ENCODE peak calls at places on chromosomes 4 and X, in eight cellular contexts. One of them, this sample, is unnamed.

GRCh38 chr4:186596850-186597390 is 41.6 kb upstream of the MTNR1A start:
- DNase-seq in thoracic aorta: no peak
- DNase-seq in lower lobe of right lung: no peak
- DNase-seq in upper lobe of right lung: no peak
- DNase-seq in MM.1S: no peak
- DNase-seq in fibroblast of lung: no peak
- DNase-seq in keratinocyte: no peak
- DNase-seq in heart right ventricle: no peak
- DNase-seq in this sample: no peak

GRCh38 chr4:65416875-65417274 is 253.4 kb downstream of the EPHA5 start:
- DNase-seq in fibroblast of lung: no peak
- DNase-seq in keratinocyte: no peak
- DNase-seq in heart right ventricle: peak; percentile 31
- DNase-seq in lower lobe of right lung: no peak
- DNase-seq in MM.1S: no peak
- DNase-seq in upper lobe of right lung: no peak
- DNase-seq in thoracic aorta: no peak
- DNase-seq in this sample: peak; percentile 50

GRCh38 chrX:62931625-62932024 is 419.5 kb downstream of the SPIN4 start:
- DNase-seq in heart right ventricle: no peak
- DNase-seq in thoracic aorta: no peak
- DNase-seq in fibroblast of lung: no peak
- DNase-seq in MM.1S: no peak
- DNase-seq in upper lobe of right lung: no peak
- DNase-seq in lower lobe of right lung: no peak
- DNase-seq in keratinocyte: no peak
- DNase-seq in this sample: no peak

GRCh38 chrX:138034136-138034535 is 468.2 kb downstream of the ZIC3 start:
- DNase-seq in MM.1S: no peak
- DNase-seq in heart right ventricle: no peak
- DNase-seq in fibroblast of lung: no peak
- DNase-seq in thoracic aorta: no peak
- DNase-seq in upper lobe of right lung: no peak
- DNase-seq in keratinocyte: no peak
- DNase-seq in lower lobe of right lung: no peak
- DNase-seq in this sample: no peak

GRCh38 chrX:148380614-148381561 is 119.5 kb upstream of the AFF2 start:
- DNase-seq in fibroblast of lung: no peak
- DNase-seq in lower lobe of right lung: no peak
- DNase-seq in upper lobe of right lung: no peak
- DNase-seq in thoracic aorta: no peak
- DNase-seq in MM.1S: peak; percentile 94
- DNase-seq in heart right ventricle: no peak
- DNase-seq in keratinocyte: no peak
- DNase-seq in this sample: no peak

GRCh38 chr4:148376151-148376550 is 66.1 kb downstream of the NR3C2 start:
- DNase-seq in upper lobe of right lung: no peak
- DNase-seq in lower lobe of right lung: no peak
- DNase-seq in fibroblast of lung: peak; percentile 66
- DNase-seq in keratinocyte: no peak
- DNase-seq in thoracic aorta: no peak
- DNase-seq in MM.1S: peak; percentile 73
- DNase-seq in heart right ventricle: no peak
- DNase-seq in this sample: peak; percentile 84

GRCh38 chr4:14143892-14144291 is 516.4 kb upstream of the BOD1L1 start:
- DNase-seq in fibroblast of lung: no peak
- DNase-seq in MM.1S: peak; percentile 31
- DNase-seq in thoracic aorta: no peak
- DNase-seq in upper lobe of right lung: no peak
- DNase-seq in lower lobe of right lung: no peak
- DNase-seq in heart right ventricle: no peak
- DNase-seq in keratinocyte: no peak
- DNase-seq in this sample: no peak

GRCh38 chr4:80913381-80913780 is 117.1 kb upstream of the BMP3 start:
- DNase-seq in heart right ventricle: no peak
- DNase-seq in upper lobe of right lung: no peak
- DNase-seq in fibroblast of lung: no peak
- DNase-seq in MM.1S: no peak
- DNase-seq in thoracic aorta: no peak
- DNase-seq in keratinocyte: no peak
- DNase-seq in lower lobe of right lung: no peak
- DNase-seq in this sample: no peak

GRCh38 chr4:139453041-139453370 is 915 bp upstream of the RAB33B start:
- DNase-seq in thoracic aorta: no peak
- DNase-seq in heart right ventricle: no peak
- DNase-seq in MM.1S: peak; percentile 92
- DNase-seq in lower lobe of right lung: no peak
- DNase-seq in upper lobe of right lung: no peak
- DNase-seq in fibroblast of lung: no peak
- DNase-seq in keratinocyte: no peak
- DNase-seq in this sample: no peak

DNA sequence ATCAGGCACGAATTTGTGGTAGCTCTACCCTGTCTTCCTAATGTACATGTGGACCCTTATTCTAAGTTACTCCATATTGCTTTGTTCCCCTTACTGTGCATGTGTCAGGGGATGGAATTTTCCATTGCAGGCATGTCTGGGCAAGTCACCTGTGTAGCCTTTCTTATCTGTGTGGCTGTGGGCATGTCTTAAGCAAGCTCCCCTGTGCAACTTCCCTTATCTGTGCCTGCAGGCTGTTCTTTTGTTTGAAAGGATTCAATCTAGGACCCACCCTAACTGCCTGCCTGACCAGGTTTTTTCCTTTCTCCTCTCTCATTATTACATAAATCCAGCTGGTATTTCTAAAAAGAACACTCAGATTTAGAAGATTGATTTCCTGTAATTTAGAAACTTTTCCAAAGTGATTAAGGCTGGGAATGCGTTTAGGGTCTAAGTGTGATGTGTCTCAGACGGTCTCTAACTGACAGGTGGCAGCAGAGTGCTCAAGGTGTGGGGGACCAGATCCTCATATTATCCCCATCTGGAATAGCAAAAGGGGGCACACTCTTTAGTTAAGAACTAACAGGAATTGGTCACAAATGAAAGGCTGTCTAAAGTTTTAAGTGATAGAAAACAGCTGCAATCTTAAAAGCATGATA is 198.9 kb upstream of the PPP1R2C start:
- DNase-seq in heart right ventricle: no peak
- DNase-seq in keratinocyte: peak; percentile 63
- DNase-seq in lower lobe of right lung: no peak
- DNase-seq in fibroblast of lung: no peak
- DNase-seq in MM.1S: no peak
- DNase-seq in thoracic aorta: no peak
- DNase-seq in upper lobe of right lung: no peak
- DNase-seq in this sample: no peak
- TF ChIP-seq CTCF in heart right ventricle: no peak
- TF ChIP-seq CTCF in keratinocyte: peak; percentile 10
- TF ChIP-seq CTCF in lower lobe of right lung: no peak
- TF ChIP-seq CTCF in fibroblast of lung: no peak
- TF ChIP-seq CTCF in MM.1S: no peak
- TF ChIP-seq CTCF in thoracic aorta: no peak
- TF ChIP-seq CTCF in upper lobe of right lung: no peak
- TF ChIP-seq CTCF in this sample: no peak

GRCh38 chr4:10285028-10285427 is 168.4 kb upstream of the WDR1 start:
- DNase-seq in heart right ventricle: no peak
- DNase-seq in fibroblast of lung: no peak
- DNase-seq in upper lobe of right lung: no peak
- DNase-seq in lower lobe of right lung: no peak
- DNase-seq in thoracic aorta: no peak
- DNase-seq in MM.1S: no peak
- DNase-seq in keratinocyte: peak; percentile 88
- DNase-seq in this sample: no peak
- H3K4me1 ChIP-seq in heart right ventricle: no peaks in the 10 kb centered on the region
- H3K4me1 ChIP-seq in fibroblast of lung: no peaks in the 10 kb centered on the region
- H3K4me1 ChIP-seq in upper lobe of right lung: no peaks in the 10 kb centered on the region
- H3K4me1 ChIP-seq in lower lobe of right lung: no peaks in the 10 kb centered on the region
- H3K4me1 ChIP-seq in thoracic aorta: peaks cover 5% of the 10 kb centered on the region
- H3K4me1 ChIP-seq in MM.1S: no peaks in the 10 kb centered on the region
- H3K4me1 ChIP-seq in keratinocyte: peaks cover 67% of the 10 kb centered on the region
- H3K4me1 ChIP-seq in this sample: no peaks in the 10 kb centered on the region

GRCh38 chr4:25032126-25032525 is 1.4 kb upstream of the LGI2 start:
- DNase-seq in thoracic aorta: no peak
- DNase-seq in upper lobe of right lung: no peak
- DNase-seq in fibroblast of lung: no peak
- DNase-seq in MM.1S: no peak
- DNase-seq in lower lobe of right lung: no peak
- DNase-seq in heart right ventricle: no peak
- DNase-seq in keratinocyte: no peak
- DNase-seq in this sample: no peak
- TF ChIP-seq CTCF in thoracic aorta: no peak
- TF ChIP-seq CTCF in upper lobe of right lung: no peak
- TF ChIP-seq CTCF in fibroblast of lung: no peak
- TF ChIP-seq CTCF in MM.1S: no peak
- TF ChIP-seq CTCF in lower lobe of right lung: no peak
- TF ChIP-seq CTCF in heart right ventricle: no peak
- TF ChIP-seq CTCF in keratinocyte: no peak
- TF ChIP-seq CTCF in this sample: no peak

GRCh38 chr4:11069581-11069980 is 359.1 kb downstream of the HS3ST1 start:
- DNase-seq in heart right ventricle: no peak
- DNase-seq in fibroblast of lung: no peak
- DNase-seq in MM.1S: no peak
- DNase-seq in thoracic aorta: no peak
- DNase-seq in upper lobe of right lung: no peak
- DNase-seq in keratinocyte: no peak
- DNase-seq in lower lobe of right lung: no peak
- DNase-seq in this sample: no peak

GRCh38 chr4:11072426-11072825 is 356.3 kb downstream of the HS3ST1 start:
- DNase-seq in upper lobe of right lung: no peak
- DNase-seq in heart right ventricle: no peak
- DNase-seq in keratinocyte: no peak
- DNase-seq in MM.1S: peak; percentile 80
- DNase-seq in lower lobe of right lung: no peak
- DNase-seq in thoracic aorta: no peak
- DNase-seq in fibroblast of lung: no peak
- DNase-seq in this sample: no peak

GRCh38 chr4:11073621-11074051 is 355.1 kb downstream of the HS3ST1 start:
- DNase-seq in MM.1S: no peak
- DNase-seq in keratinocyte: no peak
- DNase-seq in heart right ventricle: peak; percentile 43
- DNase-seq in thoracic aorta: peak; percentile 43
- DNase-seq in lower lobe of right lung: no peak
- DNase-seq in fibroblast of lung: peak; percentile 55
- DNase-seq in upper lobe of right lung: no peak
- DNase-seq in this sample: no peak

GRCh38 chr4:11072999-11073398 is 355.7 kb downstream of the HS3ST1 start:
- DNase-seq in keratinocyte: no peak
- DNase-seq in fibroblast of lung: no peak
- DNase-seq in heart right ventricle: no peak
- DNase-seq in thoracic aorta: no peak
- DNase-seq in upper lobe of right lung: no peak
- DNase-seq in lower lobe of right lung: no peak
- DNase-seq in MM.1S: no peak
- DNase-seq in this sample: no peak

DNA sequence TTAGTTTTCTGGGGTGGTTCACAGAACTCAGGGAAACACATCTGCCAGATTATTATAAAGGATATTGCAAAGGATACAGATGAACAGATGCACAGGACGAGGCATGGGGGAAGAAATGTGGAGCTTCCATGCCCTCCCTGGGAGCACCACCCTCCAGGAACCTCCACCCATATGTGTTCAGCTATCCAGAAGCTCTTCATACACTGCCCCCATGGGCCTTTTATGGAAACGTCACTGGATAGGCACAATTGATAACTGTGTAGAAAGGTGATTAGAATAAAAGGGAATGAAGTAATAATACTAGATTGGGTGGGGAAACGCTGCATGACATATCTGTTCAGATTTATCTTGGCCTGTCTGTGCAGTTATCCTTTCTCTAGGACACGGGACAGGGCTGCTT is 357.9 kb downstream of the HS3ST1 start:
- DNase-seq in upper lobe of right lung: no peak
- DNase-seq in thoracic aorta: no peak
- DNase-seq in MM.1S: no peak
- DNase-seq in fibroblast of lung: no peak
- DNase-seq in keratinocyte: no peak
- DNase-seq in lower lobe of right lung: no peak
- DNase-seq in heart right ventricle: no peak
- DNase-seq in this sample: no peak
- H3K4me1 ChIP-seq in upper lobe of right lung: no peaks in the 10 kb centered on the region
- H3K4me1 ChIP-seq in thoracic aorta: no peaks in the 10 kb centered on the region
- H3K4me1 ChIP-seq in MM.1S: peaks cover 30% of the 10 kb centered on the region
- H3K4me1 ChIP-seq in fibroblast of lung: no peaks in the 10 kb centered on the region
- H3K4me1 ChIP-seq in keratinocyte: no peaks in the 10 kb centered on the region
- H3K4me1 ChIP-seq in lower lobe of right lung: no peaks in the 10 kb centered on the region
- H3K4me1 ChIP-seq in heart right ventricle: peaks cover 6% of the 10 kb centered on the region
- H3K4me1 ChIP-seq in this sample: no peaks in the 10 kb centered on the region

GRCh38 chrX:40411350-40412111 is 169.2 kb upstream of the ATP6AP2 start:
- DNase-seq in MM.1S: no peak
- DNase-seq in thoracic aorta: no peak
- DNase-seq in heart right ventricle: no peak
- DNase-seq in fibroblast of lung: no peak
- DNase-seq in keratinocyte: no peak
- DNase-seq in upper lobe of right lung: no peak
- DNase-seq in lower lobe of right lung: no peak
- DNase-seq in this sample: no peak
- TF ChIP-seq CTCF in MM.1S: no peak
- TF ChIP-seq CTCF in thoracic aorta: no peak
- TF ChIP-seq CTCF in heart right ventricle: no peak
- TF ChIP-seq CTCF in fibroblast of lung: no peak
- TF ChIP-seq CTCF in keratinocyte: no peak
- TF ChIP-seq CTCF in upper lobe of right lung: no peak
- TF ChIP-seq CTCF in lower lobe of right lung: no peak
- TF ChIP-seq CTCF in this sample: no peak

GRCh38 chr4:41428941-41429669 is 108.9 kb upstream of the LIMCH1 start:
- DNase-seq in fibroblast of lung: no peak
- DNase-seq in MM.1S: no peak
- DNase-seq in keratinocyte: no peak
- DNase-seq in heart right ventricle: no peak
- DNase-seq in thoracic aorta: no peak
- DNase-seq in upper lobe of right lung: no peak
- DNase-seq in lower lobe of right lung: no peak
- DNase-seq in this sample: no peak
- H3K4me1 ChIP-seq in fibroblast of lung: no peaks in the 10 kb centered on the region
- H3K4me1 ChIP-seq in MM.1S: no peaks in the 10 kb centered on the region
- H3K4me1 ChIP-seq in keratinocyte: no peaks in the 10 kb centered on the region
- H3K4me1 ChIP-seq in heart right ventricle: peaks cover 50% of the 10 kb centered on the region
- H3K4me1 ChIP-seq in thoracic aorta: peaks cover 49% of the 10 kb centered on the region
- H3K4me1 ChIP-seq in upper lobe of right lung: peaks cover 78% of the 10 kb centered on the region
- H3K4me1 ChIP-seq in lower lobe of right lung: peaks cover 90% of the 10 kb centered on the region
- H3K4me1 ChIP-seq in this sample: peaks cover 4% of the 10 kb centered on the region

GRCh38 chrX:17081535-17081934 is 135.1 kb downstream of the REPS2 start:
- DNase-seq in keratinocyte: no peak
- DNase-seq in lower lobe of right lung: no peak
- DNase-seq in upper lobe of right lung: no peak
- DNase-seq in heart right ventricle: no peak
- DNase-seq in MM.1S: no peak
- DNase-seq in fibroblast of lung: no peak
- DNase-seq in thoracic aorta: no peak
- DNase-seq in this sample: no peak

GRCh38 chrX:17081969-17082368 is 135.5 kb downstream of the REPS2 start:
- DNase-seq in fibroblast of lung: no peak
- DNase-seq in upper lobe of right lung: no peak
- DNase-seq in lower lobe of right lung: no peak
- DNase-seq in heart right ventricle: no peak
- DNase-seq in thoracic aorta: no peak
- DNase-seq in MM.1S: no peak
- DNase-seq in keratinocyte: no peak
- DNase-seq in this sample: no peak

GRCh38 chrX:17078031-17078730 is 131.7 kb downstream of the REPS2 start:
- DNase-seq in keratinocyte: no peak
- DNase-seq in fibroblast of lung: peak; percentile 11
- DNase-seq in lower lobe of right lung: no peak
- DNase-seq in thoracic aorta: no peak
- DNase-seq in heart right ventricle: no peak
- DNase-seq in upper lobe of right lung: no peak
- DNase-seq in MM.1S: no peak
- DNase-seq in this sample: no peak

GRCh38 chrX:17086317-17086716 is 139.9 kb downstream of the REPS2 start:
- DNase-seq in thoracic aorta: no peak
- DNase-seq in fibroblast of lung: no peak
- DNase-seq in keratinocyte: no peak
- DNase-seq in lower lobe of right lung: no peak
- DNase-seq in upper lobe of right lung: no peak
- DNase-seq in MM.1S: no peak
- DNase-seq in heart right ventricle: no peak
- DNase-seq in this sample: no peak

GRCh38 chrX:17082831-17083230 is 136.4 kb downstream of the REPS2 start:
- DNase-seq in keratinocyte: no peak
- DNase-seq in heart right ventricle: no peak
- DNase-seq in thoracic aorta: no peak
- DNase-seq in upper lobe of right lung: no peak
- DNase-seq in MM.1S: peak; percentile 54
- DNase-seq in fibroblast of lung: peak; percentile 8
- DNase-seq in lower lobe of right lung: no peak
- DNase-seq in this sample: no peak
- TF ChIP-seq CTCF in keratinocyte: peak; percentile 28
- TF ChIP-seq CTCF in heart right ventricle: no peak
- TF ChIP-seq CTCF in thoracic aorta: no peak
- TF ChIP-seq CTCF in upper lobe of right lung: no peak
- TF ChIP-seq CTCF in MM.1S: peak; percentile 34
- TF ChIP-seq CTCF in fibroblast of lung: no peak
- TF ChIP-seq CTCF in lower lobe of right lung: no peak
- TF ChIP-seq CTCF in this sample: no peak

This sample was measured in mucosa of descending colon.